ENCODE peak calls at places on chromosome 5, in four cellular contexts. T is GM12878, C is H1, N is K562. P is an unnamed sample.

GRCh38 chr5:124302504-124302903 is 443.9 kb downstream of the ZNF608 start:
- DNase-seq in T (no peak), C (no peak), N (no peak), P (no peak)

GRCh38 chr5:71873202-71873601 is 154.1 kb downstream of the CARTPT start:
- DNase-seq in T (no peak), C (no peak), N (no peak), P (no peak)

GRCh38 chr5:132268698-132269551 is 11.4 kb downstream of the PDLIM4 start:
- DNase-seq in T (peak), C (no peak), N (peak), P (no peak)

GRCh38 chr5:1152156-1152555 is 40.3 kb upstream of the SLC12A7 start:
- DNase-seq in T (no peak), C (no peak), N (no peak), P (no peak)

GRCh38 chr5:140112685-140113179 is 1.2 kb upstream of the PURA start:
- DNase-seq in T (no peak), C (no peak), N (no peak), P (no peak)

GRCh38 chr5:74123928-74124327 is 497.9 kb downstream of the ARHGEF28 start:
- DNase-seq in T (no peak), C (no peak), N (no peak), P (no peak)

GRCh38 chr5:179668404-179668803 is 12.4 kb downstream of the CBY3 start:
- DNase-seq in T (no peak), C (peak), N (peak), P (peak)

GRCh38 chr5:131515348-131515747 is 119.7 kb downstream of the RAPGEF6 start:
- DNase-seq in T (no peak), C (no peak), N (no peak), P (no peak)

GRCh38 chr5:2732850-2733249 is 18.6 kb downstream of the IRX2 start:
- DNase-seq in T (no peak), C (no peak), N (no peak), P (no peak)

GRCh38 chr5:92613546-92613945 is 967.5 kb downstream of the NR2F1-AS1 start:
- DNase-seq in T (no peak), C (no peak), N (no peak), P (no peak)

GRCh38 chr5:148848378-148849031 is 22.1 kb downstream of the ADRB2 start:
- DNase-seq in T (no peak), C (no peak), N (no peak), P (no peak)

GRCh38 chr5:71809446-71809845 is 90.4 kb downstream of the CARTPT start:
- DNase-seq in T (no peak), C (no peak), N (no peak), P (no peak)

GRCh38 chr5:128084228-128085167 is 932 bp downstream of the SLC12A2 start:
- DNase-seq in T (no peak), C (no peak), N (peak), P (no peak)

GRCh38 chr5:6583049-6583880 is 49.6 kb downstream of the NSUN2 start:
- DNase-seq in T (no peak), C (no peak), N (peak), P (no peak)

GRCh38 chr5:96048763-96049162 is 87.1 kb upstream of the ELL2 start:
- DNase-seq in T (no peak), C (no peak), N (peak), P (no peak)

GRCh38 chr5:110561510-110561909 is 165.0 kb downstream of the TMEM232 start:
- DNase-seq in T (no peak), C (no peak), N (no peak), P (no peak)

GRCh38 chr5:143085319-143085917 is 315.2 kb downstream of the ARHGAP26 start:
- DNase-seq in T (no peak), C (no peak), N (no peak), P (no peak)

GRCh38 chr5:116068028-116068632 is 16.7 kb upstream of the COMMD10 start:
- DNase-seq in T (no peak), C (no peak), N (peak), P (peak)

GRCh38 chr5:150181035-150181434 is 8.8 kb upstream of the SLC6A7 start:
- DNase-seq in T (no peak), C (no peak), N (no peak), P (no peak)

GRCh38 chr5:81486711-81487110 is 92.8 kb upstream of the ACOT12 start:
- DNase-seq in T (no peak), C (no peak), N (no peak), P (no peak)

GRCh38 chr5:74290634-74291033 is 349.9 kb downstream of the ENC1 start:
- DNase-seq in T (no peak), C (no peak), N (no peak), P (peak)

GRCh38 chr5:178153530-178154340 is at the start of gene NHP2:
- DNase-seq in T (peak), C (peak), N (peak), P (peak)

GRCh38 chr5:10308844-10309243 is 1.1 kb upstream of the CMBL start:
- DNase-seq in T (no peak), C (no peak), N (no peak), P (no peak)

GRCh38 chr5:126419102-126419501 is 4.1 kb upstream of the GRAMD2B start:
- DNase-seq in T (no peak), C (no peak), N (no peak), P (no peak)

GRCh38 chr5:60092671-60093422 is 199.3 kb upstream of the PDE4D start:
- DNase-seq in T (no peak), C (no peak), N (no peak), P (peak)

GRCh38 chr5:642481-642880 is 30.3 kb downstream of the CEP72 start:
- DNase-seq in T (no peak), C (no peak), N (no peak), P (no peak)

GRCh38 chr5:132500244-132500930 is 9.8 kb upstream of the IRF1 start:
- DNase-seq in T (no peak), C (no peak), N (no peak), P (no peak)

GRCh38 chr5:83744851-83745250 is 24.2 kb upstream of the HAPLN1 start:
- DNase-seq in T (no peak), C (no peak), N (no peak), P (no peak)

GRCh38 chr5:159976921-159977320 is 32.0 kb upstream of the TTC1 start:
- DNase-seq in T (no peak), C (no peak), N (no peak), P (no peak)

GRCh38 chr5:172959824-172960799 is 888 bp downstream of the RPL26L1 start:
- DNase-seq in T (no peak), C (no peak), N (no peak), P (no peak)

GRCh38 chr5:88889165-88890069 is 6.4 kb upstream of the MEF2C start:
- DNase-seq in T (no peak), C (no peak), N (no peak), P (no peak)
- TF ChIP-seq BRCA1 in T (no peak), C (no peak), N (no peak), P (no peak)

DNA sequence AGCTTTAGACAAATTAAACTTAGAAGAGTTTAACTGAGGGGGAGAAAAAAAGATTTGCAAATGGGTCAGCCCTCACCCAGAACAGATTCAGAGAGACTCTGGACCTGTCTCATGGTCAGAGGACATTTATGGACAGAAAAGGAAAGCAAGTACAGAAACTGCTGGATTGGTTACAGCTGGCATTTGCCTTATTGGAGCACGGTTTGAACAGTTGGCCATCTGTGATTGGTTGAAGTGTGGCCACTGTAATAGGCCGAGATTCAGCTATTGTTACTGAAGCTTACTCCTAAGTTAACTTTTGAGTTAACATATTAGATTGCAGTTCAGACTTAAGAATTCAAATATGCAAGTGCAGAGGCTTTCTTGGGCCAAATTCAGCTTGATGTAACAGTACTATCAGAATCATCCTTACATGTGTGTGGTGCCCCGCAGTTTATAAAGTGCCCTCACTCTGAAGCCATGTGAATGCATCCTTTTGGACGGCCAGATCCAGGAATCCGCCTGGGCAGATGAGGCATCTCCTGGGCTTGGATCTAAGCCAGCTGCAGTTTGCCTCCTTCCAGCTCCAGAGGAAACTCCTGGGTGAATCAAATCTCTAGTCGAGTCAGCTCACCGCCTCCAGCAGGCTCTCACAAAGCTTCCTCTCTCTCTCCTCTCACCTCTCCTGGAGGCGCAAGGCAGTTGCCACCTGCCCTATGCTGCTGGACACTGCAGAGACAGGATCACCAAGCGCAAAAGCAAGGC is 165.2 kb downstream of the ADAMTS12 start:
- DNase-seq in T (no peak), C (no peak), N (no peak), P (no peak)
- TF ChIP-seq BRCA1 in T (no peak), C (no peak), N (no peak), P (no peak)

DNA sequence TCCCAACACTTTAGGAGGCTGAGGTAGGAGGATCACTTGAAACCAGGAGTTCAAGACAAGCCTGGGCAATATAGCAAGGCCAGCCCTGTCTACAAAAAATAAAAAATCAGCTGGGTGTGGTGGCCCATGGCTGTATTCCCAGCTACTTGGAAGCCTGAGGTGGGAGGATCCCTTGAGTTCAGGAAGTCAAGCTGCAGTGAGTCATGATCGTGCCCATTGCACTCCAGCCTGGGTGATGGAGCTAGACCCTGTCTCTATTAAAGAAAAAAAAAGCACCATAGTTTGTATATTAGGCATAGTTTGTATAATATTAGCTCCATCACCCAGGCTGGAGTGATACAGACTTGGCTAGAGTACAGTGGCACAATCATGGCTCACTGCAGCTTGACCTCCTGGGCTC is 9.6 kb upstream of the NME5 start:
- DNase-seq in T (no peak), C (no peak), N (no peak), P (no peak)
- TF ChIP-seq BRCA1 in T (no peak), C (no peak), N (no peak), P (no peak)

GRCh38 chr5:50749873-50750272 is 83.4 kb downstream of the PARP8 start:
- DNase-seq in T (no peak), C (no peak), N (no peak), P (no peak)
- TF ChIP-seq BRCA1 in T (no peak), C (no peak), N (no peak), P (no peak)

GRCh38 chr5:54702470-54702869 is 184.9 kb downstream of the SNX18 start:
- DNase-seq in T (no peak), C (no peak), N (no peak), P (no peak)
- TF ChIP-seq BRCA1 in T (no peak), C (no peak), N (no peak), P (no peak)

DNA sequence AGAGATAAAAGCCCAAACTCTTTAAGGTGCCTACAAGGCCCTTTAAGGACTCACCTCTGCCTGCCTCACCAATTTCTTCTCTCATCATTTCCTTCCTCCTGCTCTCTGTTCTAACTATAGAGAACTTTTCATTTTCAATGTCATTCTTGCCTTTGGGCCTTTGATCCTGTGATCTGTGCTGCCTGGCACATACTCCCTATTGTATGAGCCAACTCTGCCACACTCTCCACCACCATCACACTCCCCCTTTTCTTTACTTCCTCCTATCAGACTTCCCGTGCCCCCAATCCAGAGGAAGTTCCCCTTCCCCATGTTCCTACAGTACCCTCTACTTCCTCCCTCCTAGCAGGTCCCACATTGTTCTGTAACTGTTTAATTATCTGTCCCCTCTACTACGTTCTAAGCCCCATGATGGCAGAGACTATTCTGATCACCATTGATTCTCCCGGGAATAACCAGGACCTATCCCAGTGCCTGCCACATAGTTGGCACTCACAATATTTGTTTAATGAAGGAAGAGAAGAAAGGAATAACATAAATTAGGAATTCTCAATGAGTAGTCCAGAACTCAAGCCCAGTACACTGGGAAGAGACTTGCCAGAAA is 27.6 kb downstream of the ADAM19 start:
- DNase-seq in T (no peak), C (no peak), N (no peak), P (no peak)
- TF ChIP-seq BRCA1 in T (no peak), C (no peak), N (no peak), P (no peak)

GRCh38 chr5:56119050-56119449 is 114.1 kb downstream of the ANKRD55 start:
- DNase-seq in T (no peak), C (no peak), N (no peak), P (no peak)
- TF ChIP-seq BRCA1 in T (no peak), C (no peak), N (no peak), P (no peak)

GRCh38 chr5:123297866-123298265 is 125.3 kb downstream of the CEP120 start:
- DNase-seq in T (no peak), C (no peak), N (no peak), P (no peak)
- TF ChIP-seq BRCA1 in T (no peak), C (no peak), N (no peak), P (no peak)

GRCh38 chr5:40986666-40987065 is 77.4 kb downstream of the C7 start:
- DNase-seq in T (no peak), C (no peak), N (no peak), P (no peak)

GRCh38 chr5:40988761-40989510 is 79.6 kb downstream of the C7 start:
- DNase-seq in T (no peak), C (no peak), N (no peak), P (peak)

GRCh38 chr5:40985501-40985900 is 76.2 kb downstream of the C7 start:
- DNase-seq in T (no peak), C (no peak), N (no peak), P (no peak)

GRCh38 chr5:40984884-40985283 is 75.6 kb downstream of the C7 start:
- DNase-seq in T (no peak), C (no peak), N (no peak), P (no peak)

DNA sequence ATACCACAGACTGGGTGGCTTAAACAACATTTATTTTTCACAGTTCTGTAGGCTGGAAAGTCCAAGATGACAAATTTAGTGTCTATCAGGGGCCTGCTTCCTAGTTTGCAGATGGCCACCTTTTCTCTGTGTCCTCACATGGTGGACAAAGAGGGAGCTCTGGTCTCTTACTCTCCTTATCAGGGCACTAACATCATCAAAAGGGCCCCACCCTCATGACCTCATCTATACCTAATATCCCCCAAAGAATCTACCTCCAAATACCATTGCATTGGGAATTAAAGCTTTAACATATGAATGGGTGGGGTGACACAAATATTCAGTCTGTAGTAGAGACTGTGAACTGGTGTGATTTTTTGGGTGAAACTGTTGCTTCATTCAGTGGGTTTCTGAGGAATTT is 78.1 kb downstream of the C7 start:
- DNase-seq in T (no peak), C (no peak), N (no peak), P (no peak)
- TF ChIP-seq BRCA1 in T (no peak), C (no peak), N (no peak), P (no peak)

P was measured in HepG2.